ENCODE peak calls at places on chromosomes 11 and 22, in nine cellular contexts. One of them, this sample, is unnamed.

GRCh38 chr22:32037236-32037635 is 5.8 kb upstream of the SLC5A1 start:
- DNase-seq in GM23248: no peak
- DNase-seq in SK-N-SH: no peak
- DNase-seq in HCT116: no peak
- DNase-seq in GM23338: no peak
- DNase-seq in hepatocyte: no peak
- DNase-seq in neural progenitor cell: no peak
- DNase-seq in PC-3: no peak
- DNase-seq in MM.1S: no peak
- DNase-seq in this sample: no peak

GRCh38 chr11:120339394-120339890 is 3.2 kb downstream of the ARHGEF12 start:
- DNase-seq in GM23248: peak; percentile 49
- DNase-seq in SK-N-SH: peak; percentile 51
- DNase-seq in HCT116: no peak
- DNase-seq in GM23338: peak; percentile 9
- DNase-seq in hepatocyte: peak; percentile 18
- DNase-seq in neural progenitor cell: peak; percentile 19
- DNase-seq in PC-3: peak; percentile 44
- DNase-seq in MM.1S: peak; percentile 60
- DNase-seq in this sample: no peak

GRCh38 chr11:78698612-78699011 is 123.9 kb upstream of the NARS2 start:
- DNase-seq in GM23248: peak; percentile 27
- DNase-seq in SK-N-SH: no peak
- DNase-seq in HCT116: no peak
- DNase-seq in GM23338: no peak
- DNase-seq in hepatocyte: no peak
- DNase-seq in neural progenitor cell: no peak
- DNase-seq in PC-3: peak; percentile 97
- DNase-seq in MM.1S: no peak
- DNase-seq in this sample: no peak

GRCh38 chr11:118247041-118247440 is 5.1 kb downstream of the MPZL3 start:
- DNase-seq in GM23248: no peak
- DNase-seq in SK-N-SH: no peak
- DNase-seq in HCT116: no peak
- DNase-seq in GM23338: no peak
- DNase-seq in hepatocyte: peak; percentile 54
- DNase-seq in neural progenitor cell: no peak
- DNase-seq in PC-3: peak; percentile 91
- DNase-seq in MM.1S: no peak
- DNase-seq in this sample: no peak

GRCh38 chr11:28715726-28716125 is 607.5 kb downstream of the METTL15 start:
- DNase-seq in GM23248: no peak
- DNase-seq in SK-N-SH: no peak
- DNase-seq in HCT116: no peak
- DNase-seq in GM23338: peak; percentile 21
- DNase-seq in hepatocyte: no peak
- DNase-seq in neural progenitor cell: no peak
- DNase-seq in PC-3: no peak
- DNase-seq in MM.1S: no peak
- DNase-seq in this sample: no peak

GRCh38 chr22:47486569-47487312 is 724.3 kb downstream of the TBC1D22A start:
- DNase-seq in GM23248: no peak
- DNase-seq in SK-N-SH: no peak
- DNase-seq in HCT116: no peak
- DNase-seq in GM23338: peak; percentile 1
- DNase-seq in hepatocyte: no peak
- DNase-seq in neural progenitor cell: no peak
- DNase-seq in PC-3: no peak
- DNase-seq in MM.1S: no peak
- DNase-seq in this sample: no peak

GRCh38 chr11:107562647-107563208 is 2.8 kb downstream of the ALKBH8 start:
- DNase-seq in GM23248: peak; percentile 92
- DNase-seq in SK-N-SH: no peak
- DNase-seq in HCT116: peak; percentile 93
- DNase-seq in GM23338: no peak
- DNase-seq in hepatocyte: no peak
- DNase-seq in neural progenitor cell: no peak
- DNase-seq in PC-3: peak; percentile 99
- DNase-seq in MM.1S: no peak
- DNase-seq in this sample: no peak

GRCh38 chr11:9232482-9232881 is 32.7 kb downstream of the DENND5A start:
- DNase-seq in GM23248: no peak
- DNase-seq in SK-N-SH: no peak
- DNase-seq in HCT116: no peak
- DNase-seq in GM23338: no peak
- DNase-seq in hepatocyte: no peak
- DNase-seq in neural progenitor cell: no peak
- DNase-seq in PC-3: no peak
- DNase-seq in MM.1S: no peak
- DNase-seq in this sample: no peak

GRCh38 chr11:34680206-34680605 is 59.3 kb downstream of the EHF start:
- DNase-seq in GM23248: peak; percentile 15
- DNase-seq in SK-N-SH: no peak
- DNase-seq in HCT116: no peak
- DNase-seq in GM23338: no peak
- DNase-seq in hepatocyte: no peak
- DNase-seq in neural progenitor cell: no peak
- DNase-seq in PC-3: peak; percentile 61
- DNase-seq in MM.1S: no peak
- DNase-seq in this sample: no peak

GRCh38 chr11:132531921-132532320 is 1000.4 kb downstream of the OPCML start:
- DNase-seq in GM23248: no peak
- DNase-seq in SK-N-SH: no peak
- DNase-seq in HCT116: no peak
- DNase-seq in GM23338: peak; percentile 14
- DNase-seq in hepatocyte: no peak
- DNase-seq in neural progenitor cell: no peak
- DNase-seq in PC-3: no peak
- DNase-seq in MM.1S: no peak
- DNase-seq in this sample: no peak

GRCh38 chr22:48254311-48254873 is 1491.9 kb downstream of the TBC1D22A start:
- DNase-seq in GM23248: no peak
- DNase-seq in SK-N-SH: no peak
- DNase-seq in HCT116: no peak
- DNase-seq in GM23338: no peak
- DNase-seq in hepatocyte: no peak
- DNase-seq in neural progenitor cell: no peak
- DNase-seq in PC-3: no peak
- DNase-seq in MM.1S: no peak
- DNase-seq in this sample: no peak

GRCh38 chr11:35073691-35074382 is 65.1 kb upstream of the CD44 start:
- DNase-seq in GM23248: peak; percentile 70
- DNase-seq in SK-N-SH: no peak
- DNase-seq in HCT116: no peak
- DNase-seq in GM23338: no peak
- DNase-seq in hepatocyte: no peak
- DNase-seq in neural progenitor cell: no peak
- DNase-seq in PC-3: no peak
- DNase-seq in MM.1S: no peak
- DNase-seq in this sample: no peak

GRCh38 chr11:76269247-76269646 is 62.9 kb upstream of the WNT11 start:
- DNase-seq in GM23248: peak; percentile 41
- DNase-seq in SK-N-SH: no peak
- DNase-seq in HCT116: no peak
- DNase-seq in GM23338: no peak
- DNase-seq in hepatocyte: peak; percentile 34
- DNase-seq in neural progenitor cell: no peak
- DNase-seq in PC-3: no peak
- DNase-seq in MM.1S: no peak
- DNase-seq in this sample: no peak

GRCh38 chr11:60993611-60994010 is 22.1 kb downstream of the CD6 start:
- DNase-seq in GM23248: no peak
- DNase-seq in SK-N-SH: no peak
- DNase-seq in HCT116: no peak
- DNase-seq in GM23338: no peak
- DNase-seq in hepatocyte: no peak
- DNase-seq in neural progenitor cell: no peak
- DNase-seq in PC-3: no peak
- DNase-seq in MM.1S: no peak
- DNase-seq in this sample: no peak

GRCh38 chr22:49838771-49839717 is 11.4 kb upstream of the BRD1 start:
- DNase-seq in GM23248: no peak
- DNase-seq in SK-N-SH: no peak
- DNase-seq in HCT116: no peak
- DNase-seq in GM23338: peak; percentile 77
- DNase-seq in hepatocyte: no peak
- DNase-seq in neural progenitor cell: peak; percentile 37
- DNase-seq in PC-3: no peak
- DNase-seq in MM.1S: no peak
- DNase-seq in this sample: no peak

GRCh38 chr11:57556041-57556440 is 11.4 kb downstream of the UBE2L6 start:
- DNase-seq in GM23248: no peak
- DNase-seq in SK-N-SH: no peak
- DNase-seq in HCT116: no peak
- DNase-seq in GM23338: no peak
- DNase-seq in hepatocyte: no peak
- DNase-seq in neural progenitor cell: no peak
- DNase-seq in PC-3: peak; percentile 19
- DNase-seq in MM.1S: no peak
- DNase-seq in this sample: no peak

DNA sequence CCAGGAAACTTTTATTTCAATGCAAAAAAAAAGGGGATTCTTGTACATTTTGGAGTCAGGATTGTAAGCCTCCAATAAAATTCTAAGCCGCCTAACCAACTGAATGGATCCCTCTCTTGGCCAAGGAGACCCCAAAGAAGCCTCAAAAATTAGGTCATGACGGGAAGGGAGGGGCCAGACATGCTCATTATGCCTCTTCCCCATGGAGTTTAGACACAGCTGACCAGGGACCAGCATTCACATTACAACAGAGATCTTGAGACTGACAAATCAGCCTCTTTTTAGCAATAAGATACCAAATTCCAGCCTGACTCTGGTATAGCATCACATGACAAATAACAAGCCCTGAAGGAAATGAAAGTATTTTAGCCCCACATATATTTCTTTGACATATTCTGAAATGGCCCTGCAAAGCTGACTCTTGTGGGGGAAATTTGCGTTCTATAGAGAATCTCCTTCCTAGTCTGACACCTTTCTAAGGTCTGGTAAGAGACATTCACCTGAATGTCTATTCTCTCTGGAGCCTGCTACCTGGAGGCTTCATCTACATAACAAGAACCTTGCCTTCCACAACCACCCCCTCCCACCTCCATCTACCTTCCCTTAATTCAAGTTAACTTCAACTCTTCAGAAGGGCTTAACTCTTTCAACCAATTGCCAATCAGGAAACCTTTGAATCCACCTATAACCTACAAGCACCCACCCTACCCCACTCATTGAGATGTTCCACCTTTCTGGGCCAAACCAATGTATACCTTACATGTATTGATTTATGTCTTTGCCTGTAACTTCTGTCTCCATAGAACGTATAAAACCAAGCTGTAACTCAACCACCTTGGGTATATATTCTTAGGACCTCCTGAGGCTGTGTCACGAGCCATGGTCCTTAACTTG is 10.3 kb downstream of the GAL start:
- DNase-seq in GM23248: no peak
- DNase-seq in SK-N-SH: no peak
- DNase-seq in HCT116: no peak
- DNase-seq in GM23338: peak; percentile 80
- DNase-seq in hepatocyte: no peak
- DNase-seq in neural progenitor cell: no peak
- DNase-seq in PC-3: no peak
- DNase-seq in MM.1S: no peak
- DNase-seq in this sample: no peak
- H3K36me3 ChIP-seq in GM23248: no peaks in the 10 kb centered on the region
- H3K36me3 ChIP-seq in SK-N-SH: no peaks in the 10 kb centered on the region
- H3K36me3 ChIP-seq in HCT116: no peaks in the 10 kb centered on the region
- H3K36me3 ChIP-seq in GM23338: no peaks in the 10 kb centered on the region
- H3K36me3 ChIP-seq in hepatocyte: no peaks in the 10 kb centered on the region
- H3K36me3 ChIP-seq in neural progenitor cell: no peaks in the 10 kb centered on the region
- H3K36me3 ChIP-seq in PC-3: no peaks in the 10 kb centered on the region
- H3K36me3 ChIP-seq in MM.1S: no peaks in the 10 kb centered on the region
- H3K36me3 ChIP-seq in this sample: no peaks in the 10 kb centered on the region

GRCh38 chr11:133712235-133712634 is 133.1 kb downstream of the SPATA19 start:
- DNase-seq in GM23248: no peak
- DNase-seq in SK-N-SH: no peak
- DNase-seq in HCT116: no peak
- DNase-seq in GM23338: peak; percentile 40
- DNase-seq in hepatocyte: no peak
- DNase-seq in neural progenitor cell: no peak
- DNase-seq in PC-3: no peak
- DNase-seq in MM.1S: no peak
- DNase-seq in this sample: no peak

GRCh38 chr11:133710681-133711240 is 134.6 kb downstream of the SPATA19 start:
- DNase-seq in GM23248: no peak
- DNase-seq in SK-N-SH: no peak
- DNase-seq in HCT116: no peak
- DNase-seq in GM23338: no peak
- DNase-seq in hepatocyte: no peak
- DNase-seq in neural progenitor cell: no peak
- DNase-seq in PC-3: no peak
- DNase-seq in MM.1S: no peak
- DNase-seq in this sample: no peak

GRCh38 chr11:133713406-133713805 is 131.9 kb downstream of the SPATA19 start:
- DNase-seq in GM23248: no peak
- DNase-seq in SK-N-SH: no peak
- DNase-seq in HCT116: no peak
- DNase-seq in GM23338: no peak
- DNase-seq in hepatocyte: no peak
- DNase-seq in neural progenitor cell: no peak
- DNase-seq in PC-3: no peak
- DNase-seq in MM.1S: no peak
- DNase-seq in this sample: no peak

GRCh38 chr11:133710241-133710640 is 135.1 kb downstream of the SPATA19 start:
- DNase-seq in GM23248: no peak
- DNase-seq in SK-N-SH: no peak
- DNase-seq in HCT116: no peak
- DNase-seq in GM23338: no peak
- DNase-seq in hepatocyte: no peak
- DNase-seq in neural progenitor cell: no peak
- DNase-seq in PC-3: no peak
- DNase-seq in MM.1S: no peak
- DNase-seq in this sample: no peak

GRCh38 chr11:133711545-133711944 is 133.8 kb downstream of the SPATA19 start:
- DNase-seq in GM23248: no peak
- DNase-seq in SK-N-SH: no peak
- DNase-seq in HCT116: no peak
- DNase-seq in GM23338: no peak
- DNase-seq in hepatocyte: no peak
- DNase-seq in neural progenitor cell: no peak
- DNase-seq in PC-3: no peak
- DNase-seq in MM.1S: no peak
- DNase-seq in this sample: no peak
- H3K4me1 ChIP-seq in GM23248: no peaks in the 10 kb centered on the region
- H3K4me1 ChIP-seq in SK-N-SH: no peaks in the 10 kb centered on the region
- H3K4me1 ChIP-seq in HCT116: no peaks in the 10 kb centered on the region
- H3K4me1 ChIP-seq in GM23338: peaks cover 30% of the 10 kb centered on the region
- H3K4me1 ChIP-seq in hepatocyte: no peaks in the 10 kb centered on the region
- H3K4me1 ChIP-seq in neural progenitor cell: peaks cover 38% of the 10 kb centered on the region
- H3K4me1 ChIP-seq in PC-3: no peaks in the 10 kb centered on the region
- H3K4me1 ChIP-seq in MM.1S: no peaks in the 10 kb centered on the region
- H3K4me1 ChIP-seq in this sample: no peaks in the 10 kb centered on the region

GRCh38 chr22:44179989-44180705 is 578 bp upstream of the PARVG start:
- DNase-seq in GM23248: no peak
- DNase-seq in SK-N-SH: no peak
- DNase-seq in HCT116: no peak
- DNase-seq in GM23338: no peak
- DNase-seq in hepatocyte: no peak
- DNase-seq in neural progenitor cell: no peak
- DNase-seq in PC-3: no peak
- DNase-seq in MM.1S: no peak
- DNase-seq in this sample: no peak
- TF ChIP-seq EZH2phosphoT487 in GM23248: no peak
- TF ChIP-seq EZH2phosphoT487 in SK-N-SH: no peak
- TF ChIP-seq EZH2phosphoT487 in HCT116: no peak
- TF ChIP-seq EZH2phosphoT487 in GM23338: no peak
- TF ChIP-seq EZH2phosphoT487 in hepatocyte: no peak
- TF ChIP-seq EZH2phosphoT487 in neural progenitor cell: no peak
- TF ChIP-seq EZH2phosphoT487 in PC-3: no peak
- TF ChIP-seq EZH2phosphoT487 in MM.1S: no peak
- TF ChIP-seq EZH2phosphoT487 in this sample: no peak

GRCh38 chr11:47241740-47242400 is 6.7 kb downstream of the ACP2 start:
- DNase-seq in GM23248: peak; percentile 91
- DNase-seq in SK-N-SH: peak; percentile 3
- DNase-seq in HCT116: no peak
- DNase-seq in GM23338: no peak
- DNase-seq in hepatocyte: no peak
- DNase-seq in neural progenitor cell: no peak
- DNase-seq in PC-3: peak; percentile 19
- DNase-seq in MM.1S: no peak
- DNase-seq in this sample: no peak
- H3K36me3 ChIP-seq in GM23248: peaks cover 22% of the 10 kb centered on the region
- H3K36me3 ChIP-seq in SK-N-SH: peaks cover 48% of the 10 kb centered on the region
- H3K36me3 ChIP-seq in HCT116: peaks cover 25% of the 10 kb centered on the region
- H3K36me3 ChIP-seq in GM23338: peaks cover 4% of the 10 kb centered on the region
- H3K36me3 ChIP-seq in hepatocyte: no peaks in the 10 kb centered on the region
- H3K36me3 ChIP-seq in neural progenitor cell: no peaks in the 10 kb centered on the region
- H3K36me3 ChIP-seq in PC-3: peaks cover 8% of the 10 kb centered on the region
- H3K36me3 ChIP-seq in MM.1S: no peaks in the 10 kb centered on the region
- H3K36me3 ChIP-seq in this sample: peaks cover 70% of the 10 kb centered on the region

This sample was measured in OCI-LY7.